ENCODE peak calls at places on chromosomes 16 and 17, in six cellular contexts. N, T, B, Z, P and Q are unnamed samples.

GRCh38 chr17:37770631-37771518 is 26.0 kb upstream of the HNF1B start:
- DNase-seq in N (no peak), P (no peak), B (peak; percentile 73), T (peak; percentile 72), Z (peak; percentile 28), Q (peak; percentile 72)

GRCh38 chr16:50102046-50102756 is 36.4 kb downstream of the HEATR3 start:
- DNase-seq in T (peak; percentile 36), Z (no peak), P (no peak), B (no peak), N (no peak), Q (peak; percentile 49)

GRCh38 chr16:85055503-85056210 is 28.1 kb downstream of the KIAA0513 start:
- DNase-seq in T (peak; percentile 77), N (peak; percentile 41), P (peak; percentile 36), B (no peak), Z (no peak), Q (peak; percentile 88)

GRCh38 chr16:24471616-24472015 is 67.8 kb upstream of the RBBP6 start:
- DNase-seq in Z (no peak), T (no peak), P (no peak), N (no peak), B (peak; percentile 22), Q (no peak)

GRCh38 chr16:11128211-11129123 is 127.5 kb downstream of the SOCS1 start:
- DNase-seq in B (no peak), N (no peak), Z (no peak), P (no peak), T (peak; percentile 29), Q (no peak)

GRCh38 chr17:58279016-58279671 is 1.6 kb downstream of the MPO start:
- DNase-seq in Z (no peak), T (no peak), P (no peak), N (no peak), B (no peak), Q (no peak)

GRCh38 chr17:8463089-8463488 is 27.4 kb downstream of the NDEL1 start:
- DNase-seq in B (no peak), N (no peak), Z (no peak), P (no peak), T (no peak), Q (no peak)

GRCh38 chr16:14640538-14640937 is 7.8 kb downstream of the BFAR start:
- DNase-seq in Z (no peak), P (no peak), B (no peak), N (no peak), T (no peak), Q (no peak)

GRCh38 chr17:72560303-72561247 is 439.8 kb downstream of the SOX9 start:
- DNase-seq in B (peak; percentile 80), Z (no peak), T (peak; percentile 58), N (peak; percentile 38), P (no peak), Q (peak; percentile 67)

GRCh38 chr17:50144845-50145531 is 5.5 kb downstream of the PPP1R9B start:
- DNase-seq in N (no peak), B (no peak), Z (no peak), T (peak; percentile 41), P (no peak), Q (peak; percentile 65)

GRCh38 chr17:70865993-70866804 is 696.9 kb downstream of the KCNJ2 start:
- DNase-seq in N (no peak), B (no peak), T (no peak), Z (no peak), P (no peak), Q (no peak)

GRCh38 chr17:78524870-78525510 is 52.2 kb downstream of the DNAH17 start:
- DNase-seq in N (no peak), T (no peak), P (no peak), Z (no peak), B (no peak), Q (no peak)

GRCh38 chr16:11053916-11054460 is 109.6 kb downstream of the CLEC16A start:
- DNase-seq in Z (no peak), P (no peak), N (no peak), B (no peak), T (no peak), Q (no peak)

GRCh38 chr17:60832206-60832605 is 154.6 kb downstream of the BCAS3 start:
- DNase-seq in T (no peak), B (peak; percentile 28), Z (no peak), P (no peak), N (no peak), Q (no peak)

GRCh38 chr17:17143501-17143900 is 62.6 kb downstream of the PLD6 start:
- DNase-seq in T (no peak), B (no peak), N (no peak), Z (no peak), P (no peak), Q (no peak)

GRCh38 chr17:10177921-10178788 is 20.3 kb downstream of the GAS7 start:
- DNase-seq in B (peak; percentile 33), P (no peak), T (no peak), Z (no peak), N (no peak), Q (no peak)

GRCh38 chr17:4632583-4632923 is 8.9 kb downstream of the ALOX15 start:
- DNase-seq in T (no peak), B (no peak), P (no peak), Z (no peak), N (no peak), Q (no peak)

GRCh38 chr16:49622421-49623402 is 233.2 kb downstream of the ZNF423 start:
- DNase-seq in N (no peak), Z (no peak), T (no peak), P (no peak), B (no peak), Q (no peak)

GRCh38 chr16:85800321-85800669 is 800 bp downstream of the COX4I1 start:
- DNase-seq in Z (no peak), T (peak; percentile 40), P (no peak), N (no peak), B (peak; percentile 23), Q (peak; percentile 61)

GRCh38 chr17:15463363-15463762 is 4.1 kb downstream of the CDRT4 start:
- DNase-seq in N (no peak), T (no peak), Z (no peak), B (peak; percentile 33), P (no peak), Q (no peak)

GRCh38 chr17:39209317-39210092 is 9.4 kb downstream of the RPL19 start:
- DNase-seq in B (peak; percentile 57), T (peak; percentile 79), P (peak; percentile 36), Z (no peak), N (peak; percentile 33), Q (peak; percentile 89)

GRCh38 chr17:75077490-75078096 is 10.2 kb upstream of the SLC16A5 start:
- DNase-seq in Z (no peak), N (peak; percentile 31), P (peak; percentile 10), T (peak; percentile 53), B (no peak), Q (peak; percentile 72)

GRCh38 chr17:12859520-12859919 is 70.2 kb downstream of the ARHGAP44 start:
- DNase-seq in B (no peak), Z (no peak), N (no peak), P (no peak), T (no peak), Q (no peak)

GRCh38 chr16:86051376-86052114 is 152.6 kb downstream of the IRF8 start:
- DNase-seq in Z (no peak), P (no peak), T (no peak), B (no peak), N (no peak), Q (no peak)

GRCh38 chr17:82825540-82826124 is 14.2 kb downstream of the ZNF750 start:
- DNase-seq in Z (no peak), N (no peak), T (no peak), B (no peak), P (no peak), Q (no peak)

GRCh38 chr16:66166451-66166850 is 200.0 kb upstream of the CDH5 start:
- DNase-seq in P (no peak), N (no peak), B (no peak), T (no peak), Z (no peak), Q (no peak)

GRCh38 chr16:87305505-87306391 is 11.4 kb downstream of the C16orf95 start:
- DNase-seq in B (peak; percentile 28), T (no peak), P (no peak), N (no peak), Z (no peak), Q (no peak)

GRCh38 chr17:48752399-48753288 is 24.1 kb upstream of the HOXB13 start:
- DNase-seq in Z (no peak), T (no peak), N (no peak), P (no peak), B (no peak), Q (no peak)

GRCh38 chr17:16662936-16663335 is 9.3 kb upstream of the ZNF624 start:
- DNase-seq in T (no peak), B (no peak), Z (no peak), N (no peak), P (no peak), Q (no peak)

GRCh38 chr17:57517519-57518342 is 227.4 kb downstream of the CCDC182 start:
- DNase-seq in B (no peak), N (no peak), Z (no peak), P (no peak), T (no peak), Q (no peak)

GRCh38 chr17:50276588-50277356 is 2.5 kb downstream of the TMEM92 start:
- DNase-seq in Z (no peak), T (no peak), N (no peak), P (no peak), B (no peak), Q (no peak)

GRCh38 chr17:76254275-76254674 is 10.9 kb upstream of the UBALD2 start:
- DNase-seq in Z (no peak), N (no peak), P (no peak), T (peak; percentile 1), B (no peak), Q (no peak)

GRCh38 chr16:25413962-25414361 is 156.3 kb upstream of the ZKSCAN2 start:
- DNase-seq in T (no peak), N (no peak), P (no peak), Z (no peak), B (no peak), Q (no peak)

GRCh38 chr17:28372203-28372944 is 880 bp downstream of the SARM1 start:
- DNase-seq in T (peak; percentile 34), Z (no peak), P (no peak), B (peak; percentile 62), N (no peak), Q (peak; percentile 63)